ENCODE peak calls at places on chromosomes 4 and X, in ten cellular contexts. One of them, this sample, is unnamed.

GRCh38 chrX:132948648-132949260 is 9.7 kb downstream of the HS6ST2 start:
- DNase-seq in body of pancreas: peak; percentile 12
- DNase-seq in neuronal stem cell: no peak
- DNase-seq in fibroblast of lung: no peak
- DNase-seq in upper lobe of left lung: no peak
- DNase-seq in left lung: no peak
- DNase-seq in adrenal gland: no peak
- DNase-seq in heart left ventricle: no peak
- DNase-seq in hepatocyte: no peak
- DNase-seq in AG04450: no peak
- DNase-seq in this sample: no peak

GRCh38 chr4:476501-476900 is 22.5 kb downstream of the ZNF721 start:
- DNase-seq in body of pancreas: no peak
- DNase-seq in neuronal stem cell: no peak
- DNase-seq in fibroblast of lung: no peak
- DNase-seq in upper lobe of left lung: no peak
- DNase-seq in left lung: no peak
- DNase-seq in adrenal gland: no peak
- DNase-seq in heart left ventricle: no peak
- DNase-seq in hepatocyte: no peak
- DNase-seq in AG04450: no peak
- DNase-seq in this sample: no peak

GRCh38 chr4:56995525-56995924 is 16.8 kb downstream of the POLR2B start:
- DNase-seq in body of pancreas: peak; percentile 49
- DNase-seq in neuronal stem cell: no peak
- DNase-seq in fibroblast of lung: peak; percentile 98
- DNase-seq in upper lobe of left lung: no peak
- DNase-seq in left lung: no peak
- DNase-seq in adrenal gland: peak; percentile 32
- DNase-seq in heart left ventricle: no peak
- DNase-seq in hepatocyte: peak; percentile 60
- DNase-seq in AG04450: peak; percentile 87
- DNase-seq in this sample: no peak

GRCh38 chrX:34848281-34848680 is 94.3 kb upstream of the FAM47B start:
- DNase-seq in body of pancreas: no peak
- DNase-seq in neuronal stem cell: no peak
- DNase-seq in fibroblast of lung: peak; percentile 61
- DNase-seq in upper lobe of left lung: no peak
- DNase-seq in left lung: no peak
- DNase-seq in adrenal gland: no peak
- DNase-seq in heart left ventricle: no peak
- DNase-seq in hepatocyte: no peak
- DNase-seq in AG04450: no peak
- DNase-seq in this sample: no peak

GRCh38 chr4:152165146-152165545 is 370.7 kb downstream of the FBXW7 start:
- DNase-seq in body of pancreas: no peak
- DNase-seq in neuronal stem cell: no peak
- DNase-seq in fibroblast of lung: no peak
- DNase-seq in upper lobe of left lung: no peak
- DNase-seq in left lung: no peak
- DNase-seq in adrenal gland: no peak
- DNase-seq in heart left ventricle: no peak
- DNase-seq in hepatocyte: no peak
- DNase-seq in AG04450: no peak
- DNase-seq in this sample: no peak

GRCh38 chrX:122579521-122579920 is 604.6 kb upstream of the GRIA3 start:
- DNase-seq in body of pancreas: no peak
- DNase-seq in neuronal stem cell: no peak
- DNase-seq in fibroblast of lung: peak; percentile 1
- DNase-seq in upper lobe of left lung: no peak
- DNase-seq in left lung: no peak
- DNase-seq in adrenal gland: no peak
- DNase-seq in heart left ventricle: no peak
- DNase-seq in hepatocyte: no peak
- DNase-seq in AG04450: no peak
- DNase-seq in this sample: no peak

GRCh38 chrX:9693307-9694001 is 72.2 kb downstream of the GPR143 start:
- DNase-seq in body of pancreas: no peak
- DNase-seq in neuronal stem cell: no peak
- DNase-seq in fibroblast of lung: no peak
- DNase-seq in upper lobe of left lung: no peak
- DNase-seq in left lung: no peak
- DNase-seq in adrenal gland: no peak
- DNase-seq in heart left ventricle: no peak
- DNase-seq in hepatocyte: no peak
- DNase-seq in AG04450: no peak
- DNase-seq in this sample: no peak

GRCh38 chrX:45322820-45323219 is 122.1 kb upstream of the DIPK2B start:
- DNase-seq in body of pancreas: no peak
- DNase-seq in neuronal stem cell: no peak
- DNase-seq in fibroblast of lung: peak; percentile 39
- DNase-seq in upper lobe of left lung: no peak
- DNase-seq in left lung: no peak
- DNase-seq in adrenal gland: no peak
- DNase-seq in heart left ventricle: no peak
- DNase-seq in hepatocyte: no peak
- DNase-seq in AG04450: no peak
- DNase-seq in this sample: no peak

GRCh38 chr4:3729188-3729884 is 36.8 kb upstream of the ADRA2C start:
- DNase-seq in body of pancreas: no peak
- DNase-seq in neuronal stem cell: no peak
- DNase-seq in fibroblast of lung: no peak
- DNase-seq in upper lobe of left lung: no peak
- DNase-seq in left lung: no peak
- DNase-seq in adrenal gland: no peak
- DNase-seq in heart left ventricle: no peak
- DNase-seq in hepatocyte: no peak
- DNase-seq in AG04450: no peak
- DNase-seq in this sample: no peak

GRCh38 chr4:22661443-22661842 is 31.3 kb upstream of the GBA3 start:
- DNase-seq in body of pancreas: no peak
- DNase-seq in neuronal stem cell: no peak
- DNase-seq in fibroblast of lung: no peak
- DNase-seq in upper lobe of left lung: no peak
- DNase-seq in left lung: no peak
- DNase-seq in adrenal gland: no peak
- DNase-seq in heart left ventricle: no peak
- DNase-seq in hepatocyte: no peak
- DNase-seq in AG04450: no peak
- DNase-seq in this sample: no peak

GRCh38 chr4:76589402-76589801 is 154.4 kb downstream of the SHROOM3 start:
- DNase-seq in body of pancreas: no peak
- DNase-seq in neuronal stem cell: no peak
- DNase-seq in fibroblast of lung: peak; percentile 69
- DNase-seq in upper lobe of left lung: peak; percentile 67
- DNase-seq in left lung: no peak
- DNase-seq in adrenal gland: no peak
- DNase-seq in heart left ventricle: no peak
- DNase-seq in hepatocyte: peak; percentile 78
- DNase-seq in AG04450: no peak
- DNase-seq in this sample: no peak

GRCh38 chr4:137529432-137529831 is 2.9 kb downstream of the PCDH18 start:
- DNase-seq in body of pancreas: no peak
- DNase-seq in neuronal stem cell: no peak
- DNase-seq in fibroblast of lung: no peak
- DNase-seq in upper lobe of left lung: no peak
- DNase-seq in left lung: no peak
- DNase-seq in adrenal gland: no peak
- DNase-seq in heart left ventricle: no peak
- DNase-seq in hepatocyte: no peak
- DNase-seq in AG04450: no peak
- DNase-seq in this sample: no peak

GRCh38 chrX:72105436-72105835 is 26.3 kb downstream of the RTL5 start:
- DNase-seq in body of pancreas: no peak
- DNase-seq in neuronal stem cell: no peak
- DNase-seq in fibroblast of lung: no peak
- DNase-seq in upper lobe of left lung: no peak
- DNase-seq in left lung: no peak
- DNase-seq in adrenal gland: no peak
- DNase-seq in heart left ventricle: no peak
- DNase-seq in hepatocyte: no peak
- DNase-seq in AG04450: no peak
- DNase-seq in this sample: no peak

GRCh38 chr4:48665555-48666186 is 114.4 kb downstream of the FRYL start:
- DNase-seq in body of pancreas: no peak
- DNase-seq in neuronal stem cell: no peak
- DNase-seq in fibroblast of lung: no peak
- DNase-seq in upper lobe of left lung: no peak
- DNase-seq in left lung: no peak
- DNase-seq in adrenal gland: no peak
- DNase-seq in heart left ventricle: no peak
- DNase-seq in hepatocyte: no peak
- DNase-seq in AG04450: no peak
- DNase-seq in this sample: no peak

GRCh38 chr4:48669086-48669485 is 111.0 kb downstream of the FRYL start:
- DNase-seq in body of pancreas: no peak
- DNase-seq in neuronal stem cell: no peak
- DNase-seq in fibroblast of lung: no peak
- DNase-seq in upper lobe of left lung: no peak
- DNase-seq in left lung: no peak
- DNase-seq in adrenal gland: no peak
- DNase-seq in heart left ventricle: no peak
- DNase-seq in hepatocyte: no peak
- DNase-seq in AG04450: no peak
- DNase-seq in this sample: no peak

GRCh38 chr4:48664938-48665337 is 115.1 kb downstream of the FRYL start:
- DNase-seq in body of pancreas: no peak
- DNase-seq in neuronal stem cell: no peak
- DNase-seq in fibroblast of lung: no peak
- DNase-seq in upper lobe of left lung: no peak
- DNase-seq in left lung: no peak
- DNase-seq in adrenal gland: no peak
- DNase-seq in heart left ventricle: no peak
- DNase-seq in hepatocyte: no peak
- DNase-seq in AG04450: no peak
- DNase-seq in this sample: no peak

GRCh38 chr4:48668254-48669017 is 111.6 kb downstream of the FRYL start:
- DNase-seq in body of pancreas: no peak
- DNase-seq in neuronal stem cell: no peak
- DNase-seq in fibroblast of lung: no peak
- DNase-seq in upper lobe of left lung: no peak
- DNase-seq in left lung: no peak
- DNase-seq in adrenal gland: no peak
- DNase-seq in heart left ventricle: no peak
- DNase-seq in hepatocyte: peak; percentile 27
- DNase-seq in AG04450: no peak
- DNase-seq in this sample: no peak

GRCh38 chr4:48667148-48667547 is 112.9 kb downstream of the FRYL start:
- DNase-seq in body of pancreas: no peak
- DNase-seq in neuronal stem cell: no peak
- DNase-seq in fibroblast of lung: no peak
- DNase-seq in upper lobe of left lung: no peak
- DNase-seq in left lung: no peak
- DNase-seq in adrenal gland: no peak
- DNase-seq in heart left ventricle: no peak
- DNase-seq in hepatocyte: no peak
- DNase-seq in AG04450: no peak
- DNase-seq in this sample: no peak
- H3K27ac ChIP-seq in body of pancreas: no peak overlapping the region
- H3K27ac ChIP-seq in neuronal stem cell: no peak overlapping the region
- H3K27ac ChIP-seq in fibroblast of lung: no peak overlapping the region
- H3K27ac ChIP-seq in upper lobe of left lung: no peak overlapping the region
- H3K27ac ChIP-seq in left lung: peak overlapping the region; percentile 41
- H3K27ac ChIP-seq in adrenal gland: no peak overlapping the region
- H3K27ac ChIP-seq in heart left ventricle: peak overlapping the region; percentile 7
- H3K27ac ChIP-seq in hepatocyte: peak overlapping the region; percentile 64
- H3K27ac ChIP-seq in AG04450: no peak overlapping the region
- H3K27ac ChIP-seq in this sample: no peak overlapping the region

DNA sequence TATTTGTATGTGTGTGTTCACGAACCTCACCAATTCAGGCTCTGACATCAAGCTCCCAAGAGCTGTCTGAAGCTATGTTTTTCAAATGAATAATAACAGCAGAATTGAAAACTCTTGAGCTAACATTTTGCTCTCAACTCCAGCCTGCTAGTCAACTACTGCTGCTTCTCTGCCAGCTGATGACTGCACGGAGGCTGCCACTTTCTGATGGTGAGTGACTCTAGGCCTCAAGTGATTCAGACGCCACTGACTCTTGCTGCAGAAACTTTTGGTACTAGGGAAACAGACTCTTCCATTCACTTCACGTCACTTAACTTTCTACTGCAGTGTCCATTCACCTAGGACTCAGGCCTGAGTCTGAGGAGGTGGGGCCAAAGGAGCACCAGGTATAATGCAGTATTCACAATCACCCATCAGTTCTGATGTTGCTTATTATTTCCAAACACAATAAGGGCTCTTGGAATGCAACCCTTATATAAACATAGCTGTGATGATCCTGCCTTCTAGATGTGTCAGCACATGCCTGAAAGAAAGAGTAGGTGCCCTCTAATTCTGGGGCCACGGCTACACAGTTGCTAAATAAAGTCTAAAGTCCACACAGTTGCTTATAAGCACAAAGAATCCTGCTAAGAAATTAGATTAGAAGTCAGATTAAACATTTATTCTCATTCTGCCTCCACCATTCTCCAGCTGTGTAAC is 16.0 kb downstream of the PRDM8 start:
- DNase-seq in body of pancreas: no peak
- DNase-seq in neuronal stem cell: no peak
- DNase-seq in fibroblast of lung: no peak
- DNase-seq in upper lobe of left lung: no peak
- DNase-seq in left lung: no peak
- DNase-seq in adrenal gland: no peak
- DNase-seq in heart left ventricle: no peak
- DNase-seq in hepatocyte: no peak
- DNase-seq in AG04450: no peak
- DNase-seq in this sample: no peak
- H3K27ac ChIP-seq in body of pancreas: no peak overlapping the region
- H3K27ac ChIP-seq in neuronal stem cell: no peak overlapping the region
- H3K27ac ChIP-seq in fibroblast of lung: peak overlapping the region; percentile 33
- H3K27ac ChIP-seq in upper lobe of left lung: no peak overlapping the region
- H3K27ac ChIP-seq in left lung: no peak overlapping the region
- H3K27ac ChIP-seq in adrenal gland: no peak overlapping the region
- H3K27ac ChIP-seq in heart left ventricle: no peak overlapping the region
- H3K27ac ChIP-seq in hepatocyte: no peak overlapping the region
- H3K27ac ChIP-seq in AG04450: peak overlapping the region; percentile 35
- H3K27ac ChIP-seq in this sample: no peak overlapping the region

GRCh38 chr4:79576480-79576803 is 168.4 kb upstream of the GK2 start:
- DNase-seq in body of pancreas: no peak
- DNase-seq in neuronal stem cell: peak; percentile 23
- DNase-seq in fibroblast of lung: peak; percentile 57
- DNase-seq in upper lobe of left lung: no peak
- DNase-seq in left lung: no peak
- DNase-seq in adrenal gland: no peak
- DNase-seq in heart left ventricle: no peak
- DNase-seq in hepatocyte: peak; percentile 62
- DNase-seq in AG04450: no peak
- DNase-seq in this sample: no peak
- H3K27ac ChIP-seq in body of pancreas: no peak overlapping the region
- H3K27ac ChIP-seq in neuronal stem cell: no peak overlapping the region
- H3K27ac ChIP-seq in fibroblast of lung: no peak overlapping the region
- H3K27ac ChIP-seq in upper lobe of left lung: no peak overlapping the region
- H3K27ac ChIP-seq in left lung: no peak overlapping the region
- H3K27ac ChIP-seq in adrenal gland: no peak overlapping the region
- H3K27ac ChIP-seq in heart left ventricle: no peak overlapping the region
- H3K27ac ChIP-seq in hepatocyte: no peak overlapping the region
- H3K27ac ChIP-seq in AG04450: no peak overlapping the region
- H3K27ac ChIP-seq in this sample: no peak overlapping the region

DNA sequence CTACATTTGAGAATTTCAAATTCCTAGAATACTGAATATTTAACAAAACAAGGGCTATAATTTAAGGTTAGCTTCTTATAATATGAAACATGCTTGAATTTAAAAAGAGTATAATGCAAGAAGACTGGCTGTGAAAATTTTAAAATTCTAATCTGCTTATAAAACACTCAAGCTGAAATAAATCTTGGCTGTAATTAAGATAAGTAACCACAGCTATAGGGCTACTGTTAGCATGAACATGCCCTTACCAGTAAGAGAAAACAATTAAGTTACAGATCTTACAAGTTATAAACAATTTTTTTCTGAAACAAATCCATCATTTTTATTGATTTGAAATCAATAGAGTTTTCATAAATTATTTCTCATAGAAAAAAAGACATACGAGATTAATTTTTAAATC is 148.2 kb downstream of the INPP4B start:
- DNase-seq in body of pancreas: no peak
- DNase-seq in neuronal stem cell: no peak
- DNase-seq in fibroblast of lung: no peak
- DNase-seq in upper lobe of left lung: no peak
- DNase-seq in left lung: no peak
- DNase-seq in adrenal gland: no peak
- DNase-seq in heart left ventricle: no peak
- DNase-seq in hepatocyte: no peak
- DNase-seq in AG04450: no peak
- DNase-seq in this sample: no peak
- H3K27ac ChIP-seq in body of pancreas: no peak overlapping the region
- H3K27ac ChIP-seq in neuronal stem cell: no peak overlapping the region
- H3K27ac ChIP-seq in fibroblast of lung: no peak overlapping the region
- H3K27ac ChIP-seq in upper lobe of left lung: no peak overlapping the region
- H3K27ac ChIP-seq in left lung: no peak overlapping the region
- H3K27ac ChIP-seq in adrenal gland: no peak overlapping the region
- H3K27ac ChIP-seq in heart left ventricle: no peak overlapping the region
- H3K27ac ChIP-seq in hepatocyte: no peak overlapping the region
- H3K27ac ChIP-seq in AG04450: no peak overlapping the region
- H3K27ac ChIP-seq in this sample: peak overlapping the region; percentile 74